ENCODE peak calls at places on chromosomes 6 and 20, in six cellular contexts. Q, K, S, R, H and X are unnamed samples.

GRCh38 chr20:20024942-20025341 is 7.8 kb downstream of the NAA20 start:
- DNase-seq in Q (no peak), K (no peak), S (no peak), R (no peak), H (no peak), X (no peak)

GRCh38 chr6:46772038-46772437 is 21.2 kb upstream of the MEP1A start:
- DNase-seq in Q (no peak), K (no peak), S (no peak), R (no peak), H (no peak), X (no peak)

GRCh38 chr6:169800116-169800667 is 48.8 kb downstream of the ERMARD start:
- DNase-seq in Q (no peak), K (no peak), S (no peak), R (peak), H (no peak), X (no peak)

GRCh38 chr20:16476032-16476431 is 97.2 kb downstream of the KIF16B start:
- DNase-seq in Q (peak), K (peak), S (peak), R (peak), H (no peak), X (peak)

GRCh38 chr6:110307368-110307767 is 50.8 kb downstream of the METTL24 start:
- DNase-seq in Q (no peak), K (no peak), S (no peak), R (no peak), H (no peak), X (no peak)

GRCh38 chr6:75117701-75118100 is 88.2 kb downstream of the COL12A1 start:
- DNase-seq in Q (no peak), K (no peak), S (no peak), R (no peak), H (no peak), X (no peak)

GRCh38 chr6:46276571-46277142 is 105.9 kb upstream of the ENPP5 start:
- DNase-seq in Q (no peak), K (no peak), S (no peak), R (no peak), H (no peak), X (no peak)

GRCh38 chr6:131136021-131136847 is 967 bp downstream of the AKAP7 start:
- DNase-seq in Q (peak), K (no peak), S (peak), R (no peak), H (no peak), X (no peak)

GRCh38 chr6:12171735-12172134 is 118.4 kb upstream of the EDN1 start:
- DNase-seq in Q (no peak), K (no peak), S (no peak), R (no peak), H (no peak), X (no peak)

GRCh38 chr6:159044899-159045727 is at the start of gene TAGAP:
- DNase-seq in Q (peak), K (peak), S (peak), R (no peak), H (peak), X (no peak)

GRCh38 chr6:165664553-165665383 is 1.7 kb upstream of the PDE10A start:
- DNase-seq in Q (no peak), K (no peak), S (peak), R (no peak), H (no peak), X (peak)

GRCh38 chr20:328596-329324 is 3.4 kb downstream of the SOX12 start:
- DNase-seq in Q (no peak), K (no peak), S (no peak), R (no peak), H (no peak), X (no peak)

GRCh38 chr6:149897855-149898744 is at the start of gene RAET1E:
- DNase-seq in Q (peak), K (no peak), S (no peak), R (peak), H (no peak), X (peak)

GRCh38 chr6:2749972-2750600 is 636 bp downstream of the MYLK4 start:
- DNase-seq in Q (peak), K (no peak), S (peak), R (peak), H (peak), X (peak)

GRCh38 chr6:1402868-1403267 is 13.5 kb downstream of the FOXF2 start:
- DNase-seq in Q (no peak), K (no peak), S (no peak), R (no peak), H (no peak), X (no peak)

GRCh38 chr20:57655812-57656161 is 35.6 kb upstream of the ZBP1 start:
- DNase-seq in Q (no peak), K (no peak), S (no peak), R (peak), H (no peak), X (no peak)

GRCh38 chr6:87237804-87238203 is 82.4 kb downstream of the ZNF292 start:
- DNase-seq in Q (peak), K (peak), S (peak), R (peak), H (no peak), X (no peak)

GRCh38 chr6:137043710-137044365 is 927 bp downstream of the IL20RA start:
- DNase-seq in Q (peak), K (no peak), S (peak), R (no peak), H (no peak), X (peak)

GRCh38 chr6:70210462-70210861 is 92.4 kb downstream of the COL9A1 start:
- DNase-seq in Q (peak), K (no peak), S (peak), R (no peak), H (no peak), X (no peak)

GRCh38 chr20:2651772-2652723 is at the start of gene NOP56:
- DNase-seq in Q (peak), K (peak), S (peak), R (peak), H (peak), X (peak)

GRCh38 chr6:35148167-35148741 is 7.1 kb upstream of the TCP11 start:
- DNase-seq in Q (no peak), K (peak), S (peak), R (peak), H (no peak), X (peak)